ENCODE peak calls at places on chromosome X, in eight cellular contexts. F is right lobe of liver; A is pancreas; O is AG10803; R is naive thymus-derived CD4-positive, alpha-beta T cell; Z is A549; E is bronchial epithelial cell; V is GM23248. W is an unnamed sample.

GRCh38 chrX:111483140-111483539 is 28.3 kb upstream of the SERTM2 start:
- DNase-seq in Z (no peak), A (no peak), F (no peak), R (no peak), O (no peak), E (no peak), V (no peak), W (no peak)

GRCh38 chrX:10615931-10616780 is 4.2 kb downstream of the MID1 start:
- DNase-seq in Z (no peak), F (peak; percentile 35), R (no peak), V (peak; percentile 53), E (no peak), A (no peak), O (peak; percentile 87), W (peak; percentile 23)

GRCh38 chrX:129737921-129738320 is 858 bp upstream of the XPNPEP2 start:
- DNase-seq in V (peak; percentile 77), A (no peak), F (no peak), E (peak; percentile 79), O (peak; percentile 42), Z (no peak), R (no peak), W (peak; percentile 29)

GRCh38 chrX:40140706-40141499 is 43.1 kb upstream of the BCOR start:
- DNase-seq in E (no peak), R (no peak), F (no peak), O (peak; percentile 69), A (peak; percentile 74), Z (no peak), V (peak; percentile 62), W (no peak)

GRCh38 chrX:3345281-3346081 is 971 bp downstream of the MXRA5 start:
- DNase-seq in A (peak; percentile 90), E (peak; percentile 35), Z (no peak), R (no peak), F (peak; percentile 56), O (peak; percentile 76), V (peak; percentile 72), W (peak; percentile 46)

GRCh38 chrX:123222920-123223319 is 38.8 kb downstream of the GRIA3 start:
- DNase-seq in E (no peak), V (no peak), R (no peak), F (no peak), O (no peak), A (peak; percentile 54), Z (no peak), W (no peak)

GRCh38 chrX:130024127-130024526 is 41.7 kb downstream of the BCORL1 start:
- DNase-seq in R (peak; percentile 83), Z (peak; percentile 40), O (peak; percentile 64), F (peak; percentile 64), E (peak; percentile 73), A (no peak), V (peak; percentile 75), W (peak; percentile 6)

GRCh38 chrX:72230290-72230689 is 8.5 kb downstream of the ERCC6L start:
- DNase-seq in F (no peak), R (no peak), E (no peak), A (no peak), V (no peak), Z (no peak), O (no peak), W (no peak)

GRCh38 chrX:87517571-87518141 is at the start of gene KLHL4:
- DNase-seq in V (peak; percentile 5), F (no peak), Z (no peak), A (no peak), O (no peak), R (no peak), E (peak; percentile 81), W (peak; percentile 55)

GRCh38 chrX:87516716-87517115 is 886 bp upstream of the KLHL4 start:
- DNase-seq in A (no peak), F (no peak), E (peak; percentile 72), O (no peak), Z (no peak), V (no peak), R (no peak), W (no peak)

DNA sequence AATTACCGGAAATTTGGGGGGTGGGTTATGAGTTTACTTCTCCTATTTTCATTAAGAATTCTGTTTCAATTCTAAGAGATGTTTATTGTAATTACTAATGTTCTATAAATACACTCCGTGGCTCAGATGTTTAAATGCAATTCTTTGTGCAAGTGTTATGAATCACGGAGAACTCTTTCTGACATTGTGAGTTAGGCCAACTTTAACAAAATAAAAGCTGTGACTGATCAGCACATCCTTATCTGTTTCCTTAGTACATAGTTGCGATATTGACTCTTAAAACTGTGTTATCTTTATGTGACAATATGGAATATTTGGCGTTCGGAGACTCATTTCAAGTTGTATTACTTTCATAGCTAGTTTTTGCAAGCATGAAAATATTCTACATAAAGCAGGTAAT is 902 bp downstream of the KLHL4 start:
- DNase-seq in E (peak; percentile 20), A (no peak), V (peak; percentile 2), O (no peak), R (no peak), F (no peak), Z (no peak), W (no peak)
- H3K4me3 ChIP-seq in E (no peak overlapping the region), A (no peak overlapping the region), V (no peak overlapping the region), O (no peak overlapping the region), R (no peak overlapping the region), F (no peak overlapping the region), Z (peak overlapping the region; percentile 53), W (no peak overlapping the region)

GRCh38 chrX:108439961-108440696 is 491 bp downstream of the COL4A5 start:
- DNase-seq in V (peak; percentile 55), F (peak; percentile 17), Z (peak; percentile 14), A (peak; percentile 36), E (no peak), O (peak; percentile 1), R (no peak), W (peak; percentile 21)

GRCh38 chrX:108437354-108437753 is 868 bp downstream of the COL4A6 start:
- DNase-seq in O (no peak), V (peak; percentile 9), F (no peak), E (no peak), A (no peak), R (no peak), Z (no peak), W (no peak)

GRCh38 chrX:108435261-108435660 is 3.0 kb downstream of the COL4A6 start:
- DNase-seq in R (no peak), A (no peak), V (no peak), O (no peak), Z (no peak), F (no peak), E (no peak), W (no peak)

GRCh38 chrX:108439434-108439883 is at the start of gene COL4A5:
- DNase-seq in O (peak; percentile 61), F (no peak), R (no peak), E (peak; percentile 91), V (peak; percentile 79), A (no peak), Z (peak; percentile 74), W (peak; percentile 71)

DNA sequence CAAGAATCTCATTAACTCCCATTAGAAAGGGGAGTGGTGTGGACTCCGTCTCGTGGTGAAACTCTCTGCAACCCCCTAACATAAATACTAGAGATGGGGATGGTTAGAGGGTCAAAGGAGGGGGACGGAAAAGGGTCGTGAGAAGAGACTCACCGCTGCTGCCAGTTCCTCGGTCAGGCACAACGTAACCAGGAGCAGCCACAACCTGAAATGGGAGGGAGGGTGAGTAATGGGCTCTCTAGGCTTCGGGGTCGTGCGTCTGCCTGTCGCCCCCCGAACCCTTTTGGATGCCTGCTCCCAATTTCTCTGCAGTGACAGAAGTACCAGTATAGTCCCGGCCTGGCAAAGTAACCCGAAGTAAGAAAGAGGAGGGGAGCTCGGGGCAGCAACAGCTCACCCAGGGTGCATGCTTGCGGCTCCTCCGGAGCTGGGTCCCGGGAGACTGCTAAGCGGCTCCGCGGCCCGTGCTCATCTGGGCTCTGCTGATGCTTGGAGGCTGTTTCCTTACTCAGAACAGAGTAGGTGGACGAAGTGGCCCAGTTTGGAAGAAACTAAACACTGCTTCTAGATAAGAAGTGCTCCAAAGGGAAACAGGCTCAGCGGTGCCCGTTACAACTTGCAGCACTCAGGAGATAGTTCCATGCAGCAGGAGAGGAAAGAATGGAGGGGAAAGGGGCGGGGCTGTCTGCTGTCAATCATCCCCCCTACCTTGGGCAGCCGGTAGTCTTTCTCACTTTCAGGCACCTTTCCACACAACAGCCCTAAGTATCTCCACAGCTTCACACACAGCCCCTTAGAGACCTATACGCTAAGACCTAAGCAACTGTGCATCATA is at the start of gene COL4A6:
- DNase-seq in V (peak; percentile 35), Z (peak; percentile 48), F (peak; percentile 19), A (peak; percentile 40), R (no peak), O (no peak), E (peak; percentile 62), W (no peak)
- H3K4me3 ChIP-seq in V (peak within 1 kb of the TSS; percentile 95), Z (peak within 1 kb of the TSS; percentile 90), F (no peak within 1 kb of the TSS), A (peak within 1 kb of the TSS; percentile 43), R (no peak within 1 kb of the TSS), O (no peak within 1 kb of the TSS), E (peak within 1 kb of the TSS; percentile 64), W (peak within 1 kb of the TSS; percentile 58)

DNA sequence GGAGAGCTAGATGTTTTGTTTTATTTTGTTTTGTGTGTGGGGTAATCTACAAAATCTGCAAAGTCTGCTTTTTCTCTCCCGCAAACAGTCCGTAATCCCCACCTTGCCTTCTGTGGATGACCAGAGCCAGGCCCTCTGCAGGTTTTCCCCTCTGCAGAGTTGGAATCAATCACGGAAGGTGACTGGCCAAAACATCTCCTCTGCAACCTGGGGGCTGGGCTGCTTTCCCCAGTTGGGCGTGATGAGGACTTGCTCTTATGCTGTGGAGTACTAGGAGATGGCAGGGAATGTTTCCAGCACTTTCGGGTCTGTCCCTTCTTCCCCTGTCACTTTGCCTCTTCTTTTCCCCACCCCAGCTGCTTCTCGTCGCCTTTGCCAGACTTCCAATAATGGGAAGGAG is 1.1 kb downstream of the TMEM35A start:
- DNase-seq in O (no peak), R (no peak), A (no peak), E (no peak), V (no peak), Z (no peak), F (no peak), W (no peak)
- H3K4me3 ChIP-seq in O (peak overlapping the region; percentile 10), R (no peak overlapping the region), A (no peak overlapping the region), E (no peak overlapping the region), V (no peak overlapping the region), Z (no peak overlapping the region), F (no peak overlapping the region), W (no peak overlapping the region)

GRCh38 chrX:15855562-15856256 is 1.1 kb upstream of the AP1S2 start:
- DNase-seq in F (no peak), A (no peak), O (no peak), Z (no peak), V (no peak), E (no peak), R (peak; percentile 1), W (no peak)

GRCh38 chrX:15854080-15854655 is 445 bp downstream of the AP1S2 start:
- DNase-seq in R (no peak), A (peak; percentile 79), E (no peak), F (peak; percentile 73), O (no peak), Z (peak; percentile 22), V (peak; percentile 44), W (peak; percentile 30)

GRCh38 chrX:15854712-15855561 is at the start of gene AP1S2:
- DNase-seq in R (peak; percentile 99), F (peak; percentile 98), Z (peak; percentile 70), V (peak; percentile 93), O (peak; percentile 91), A (peak; percentile 98), E (peak; percentile 78), W (peak; percentile 91)

GRCh38 chrX:15853586-15854079 is 980 bp downstream of the AP1S2 start:
- DNase-seq in A (no peak), F (no peak), R (peak; percentile 7), E (no peak), V (peak; percentile 33), O (no peak), Z (no peak), W (no peak)

DNA sequence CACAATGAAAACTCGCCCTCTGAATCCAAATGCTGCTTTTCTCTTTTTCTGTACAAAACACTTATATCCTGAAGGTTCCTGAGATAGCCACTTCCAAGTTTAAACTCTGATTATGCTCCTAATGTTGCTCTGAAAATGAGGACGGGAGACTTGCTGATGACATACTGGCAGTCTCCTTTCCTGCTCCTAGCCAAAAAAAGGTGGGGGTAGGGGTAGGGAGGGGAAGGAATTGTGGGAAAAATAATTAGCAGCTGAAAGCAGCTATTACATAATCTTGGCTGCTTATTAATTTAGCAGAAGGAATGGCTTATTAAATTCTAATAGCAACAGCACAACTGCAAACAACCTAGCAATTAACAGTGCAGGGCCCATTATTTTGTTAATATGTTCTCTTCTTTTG is 2.0 kb upstream of the AP1S2 start:
- DNase-seq in V (no peak), Z (no peak), E (no peak), F (no peak), A (no peak), R (no peak), O (no peak), W (no peak)
- H3K4me3 ChIP-seq in V (no peak overlapping the region), Z (no peak overlapping the region), E (no peak overlapping the region), F (no peak overlapping the region), A (no peak overlapping the region), R (no peak overlapping the region), O (no peak overlapping the region), W (no peak overlapping the region)

W was measured in MG63.